ENCODE peak calls at places on chromosomes 12 and 14, in four cellular contexts. Y is NCI-H446; I is GM12865; D is activated CD4-positive, alpha-beta T cell treated with anti-CD3 and anti-CD28 coated beads, Interleukin-2, amount 50 U/mL, for 48 hours. P is an unnamed sample.

GRCh38 chr12:3604750-3605638 is 114.0 kb downstream of the PRMT8 start:
- DNase-seq in Y (no peak), I (no peak), D (no peak), P (no peak)

GRCh38 chr14:105180598-105181528 is at the start of gene NUDT14:
- DNase-seq in Y (peak), I (peak), D (peak), P (peak)

GRCh38 chr12:131736807-131737484 is 26.1 kb downstream of the SFSWAP start:
- DNase-seq in Y (no peak), I (no peak), D (no peak), P (peak)

GRCh38 chr14:95545769-95546168 is 10.9 kb downstream of the GLRX5 start:
- DNase-seq in Y (no peak), I (no peak), D (no peak), P (no peak)

GRCh38 chr12:52321433-52321832 is 235 bp upstream of the KRT83 start:
- DNase-seq in Y (no peak), I (no peak), D (no peak), P (no peak)

GRCh38 chr14:61558271-61558670 is 137.0 kb upstream of the HIF1A start:
- DNase-seq in Y (peak), I (no peak), D (no peak), P (no peak)

GRCh38 chr12:107126688-107127481 is 33.5 kb upstream of the CRY1 start:
- DNase-seq in Y (no peak), I (no peak), D (no peak), P (no peak)

GRCh38 chr14:95722525-95723190 is 8.7 kb upstream of the TCL1A start:
- DNase-seq in Y (no peak), I (no peak), D (no peak), P (no peak)

GRCh38 chr12:120936197-120936596 is 32.0 kb upstream of the SPPL3 start:
- DNase-seq in Y (no peak), I (no peak), D (no peak), P (no peak)

GRCh38 chr14:38226366-38226765 is 18.7 kb downstream of the SSTR1 start:
- DNase-seq in Y (no peak), I (no peak), D (no peak), P (no peak)

GRCh38 chr14:71183856-71184255 is 276.6 kb downstream of the PCNX1 start:
- DNase-seq in Y (peak), I (no peak), D (no peak), P (no peak)

GRCh38 chr14:37150414-37150813 is 22.0 kb downstream of the SLC25A21 start:
- DNase-seq in Y (peak), I (peak), D (no peak), P (no peak)

GRCh38 chr14:92603309-92604257 is 90.0 kb downstream of the RIN3 start:
- DNase-seq in Y (no peak), I (no peak), D (peak), P (peak)

GRCh38 chr12:18429366-18429765 is 168.0 kb downstream of the PIK3C2G start:
- DNase-seq in Y (no peak), I (no peak), D (no peak), P (no peak)

GRCh38 chr12:91579516-91580263 is 397.1 kb upstream of the DCN start:
- DNase-seq in Y (no peak), I (no peak), D (no peak), P (no peak)